ENCODE peak calls at places on chromosome 2, in five cellular contexts. One of them, this sample, is unnamed.

GRCh38 chr2:125169022-125169763 is 1144.1 kb downstream of the CNTNAP5 start:
- DNase-seq in NCI-H1092 treated with DMSO at 0.1 percent for 48 hours: no peak
- DNase-seq in activated effector memory CD4-positive, alpha-beta T cell treated with Interleukin-2 at 50 U/mL for 16 hours: no peak
- DNase-seq in sigmoid colon: no peak
- DNase-seq in NCI-H1436: no peak
- DNase-seq in this sample: no peak

GRCh38 chr2:143284087-143284675 is 155.0 kb downstream of the ARHGAP15 start:
- DNase-seq in NCI-H1092 treated with DMSO at 0.1 percent for 48 hours: no peak
- DNase-seq in activated effector memory CD4-positive, alpha-beta T cell treated with Interleukin-2 at 50 U/mL for 16 hours: no peak
- DNase-seq in sigmoid colon: no peak
- DNase-seq in NCI-H1436: peak
- DNase-seq in this sample: no peak

GRCh38 chr2:105712166-105712915 is 32.4 kb upstream of the NCK2 start:
- DNase-seq in NCI-H1092 treated with DMSO at 0.1 percent for 48 hours: no peak
- DNase-seq in activated effector memory CD4-positive, alpha-beta T cell treated with Interleukin-2 at 50 U/mL for 16 hours: no peak
- DNase-seq in sigmoid colon: no peak
- DNase-seq in NCI-H1436: no peak
- DNase-seq in this sample: no peak

GRCh38 chr2:202033317-202034248 is at the start of gene FZD7:
- DNase-seq in NCI-H1092 treated with DMSO at 0.1 percent for 48 hours: peak
- DNase-seq in activated effector memory CD4-positive, alpha-beta T cell treated with Interleukin-2 at 50 U/mL for 16 hours: peak
- DNase-seq in sigmoid colon: peak
- DNase-seq in NCI-H1436: peak
- DNase-seq in this sample: peak

GRCh38 chr2:128279786-128280701 is 38.6 kb downstream of the HS6ST1 start:
- DNase-seq in NCI-H1092 treated with DMSO at 0.1 percent for 48 hours: no peak
- DNase-seq in activated effector memory CD4-positive, alpha-beta T cell treated with Interleukin-2 at 50 U/mL for 16 hours: no peak
- DNase-seq in sigmoid colon: peak
- DNase-seq in NCI-H1436: no peak
- DNase-seq in this sample: peak

GRCh38 chr2:1736045-1736444 is 8.3 kb downstream of the PXDN start:
- DNase-seq in NCI-H1092 treated with DMSO at 0.1 percent for 48 hours: no peak
- DNase-seq in activated effector memory CD4-positive, alpha-beta T cell treated with Interleukin-2 at 50 U/mL for 16 hours: no peak
- DNase-seq in sigmoid colon: no peak
- DNase-seq in NCI-H1436: no peak
- DNase-seq in this sample: no peak

GRCh38 chr2:150234787-150235512 is 252.5 kb downstream of the RND3 start:
- DNase-seq in NCI-H1092 treated with DMSO at 0.1 percent for 48 hours: no peak
- DNase-seq in activated effector memory CD4-positive, alpha-beta T cell treated with Interleukin-2 at 50 U/mL for 16 hours: no peak
- DNase-seq in sigmoid colon: no peak
- DNase-seq in NCI-H1436: peak
- DNase-seq in this sample: no peak

GRCh38 chr2:54768772-54769428 is 45.4 kb downstream of the EML6 start:
- DNase-seq in NCI-H1092 treated with DMSO at 0.1 percent for 48 hours: no peak
- DNase-seq in activated effector memory CD4-positive, alpha-beta T cell treated with Interleukin-2 at 50 U/mL for 16 hours: no peak
- DNase-seq in sigmoid colon: no peak
- DNase-seq in NCI-H1436: no peak
- DNase-seq in this sample: no peak

GRCh38 chr2:15719566-15720313 is 128.1 kb downstream of the DDX1 start:
- DNase-seq in NCI-H1092 treated with DMSO at 0.1 percent for 48 hours: no peak
- DNase-seq in activated effector memory CD4-positive, alpha-beta T cell treated with Interleukin-2 at 50 U/mL for 16 hours: no peak
- DNase-seq in sigmoid colon: no peak
- DNase-seq in NCI-H1436: no peak
- DNase-seq in this sample: no peak

GRCh38 chr2:203804070-203804469 is 63.5 kb upstream of the CTLA4 start:
- DNase-seq in NCI-H1092 treated with DMSO at 0.1 percent for 48 hours: no peak
- DNase-seq in activated effector memory CD4-positive, alpha-beta T cell treated with Interleukin-2 at 50 U/mL for 16 hours: peak
- DNase-seq in sigmoid colon: no peak
- DNase-seq in NCI-H1436: no peak
- DNase-seq in this sample: no peak

GRCh38 chr2:217106650-217107014 is 246.8 kb upstream of the TNP1 start:
- DNase-seq in NCI-H1092 treated with DMSO at 0.1 percent for 48 hours: no peak
- DNase-seq in activated effector memory CD4-positive, alpha-beta T cell treated with Interleukin-2 at 50 U/mL for 16 hours: no peak
- DNase-seq in sigmoid colon: no peak
- DNase-seq in NCI-H1436: no peak
- DNase-seq in this sample: no peak

GRCh38 chr2:172339431-172340010 is 87.9 kb upstream of the ITGA6 start:
- DNase-seq in NCI-H1092 treated with DMSO at 0.1 percent for 48 hours: no peak
- DNase-seq in activated effector memory CD4-positive, alpha-beta T cell treated with Interleukin-2 at 50 U/mL for 16 hours: no peak
- DNase-seq in sigmoid colon: no peak
- DNase-seq in NCI-H1436: no peak
- DNase-seq in this sample: no peak

GRCh38 chr2:134072973-134073490 is 180.8 kb upstream of the MGAT5 start:
- DNase-seq in NCI-H1092 treated with DMSO at 0.1 percent for 48 hours: no peak
- DNase-seq in activated effector memory CD4-positive, alpha-beta T cell treated with Interleukin-2 at 50 U/mL for 16 hours: no peak
- DNase-seq in sigmoid colon: no peak
- DNase-seq in NCI-H1436: no peak
- DNase-seq in this sample: no peak

GRCh38 chr2:113755690-113756063 is 765 bp downstream of the SLC35F5 start:
- DNase-seq in NCI-H1092 treated with DMSO at 0.1 percent for 48 hours: peak
- DNase-seq in activated effector memory CD4-positive, alpha-beta T cell treated with Interleukin-2 at 50 U/mL for 16 hours: no peak
- DNase-seq in sigmoid colon: no peak
- DNase-seq in NCI-H1436: no peak
- DNase-seq in this sample: no peak

GRCh38 chr2:160345102-160345501 is 145.0 kb upstream of the ITGB6 start:
- DNase-seq in NCI-H1092 treated with DMSO at 0.1 percent for 48 hours: no peak
- DNase-seq in activated effector memory CD4-positive, alpha-beta T cell treated with Interleukin-2 at 50 U/mL for 16 hours: no peak
- DNase-seq in sigmoid colon: no peak
- DNase-seq in NCI-H1436: no peak
- DNase-seq in this sample: no peak

GRCh38 chr2:96409543-96410184 is 74.1 kb downstream of the NCAPH start:
- DNase-seq in NCI-H1092 treated with DMSO at 0.1 percent for 48 hours: peak
- DNase-seq in activated effector memory CD4-positive, alpha-beta T cell treated with Interleukin-2 at 50 U/mL for 16 hours: no peak
- DNase-seq in sigmoid colon: no peak
- DNase-seq in NCI-H1436: no peak
- DNase-seq in this sample: peak

GRCh38 chr2:16900405-16901025 is 234.9 kb upstream of the CYRIA start:
- DNase-seq in NCI-H1092 treated with DMSO at 0.1 percent for 48 hours: no peak
- DNase-seq in activated effector memory CD4-positive, alpha-beta T cell treated with Interleukin-2 at 50 U/mL for 16 hours: no peak
- DNase-seq in sigmoid colon: no peak
- DNase-seq in NCI-H1436: no peak
- DNase-seq in this sample: no peak

GRCh38 chr2:84613082-84613481 is 96.8 kb downstream of the DNAH6 start:
- DNase-seq in NCI-H1092 treated with DMSO at 0.1 percent for 48 hours: no peak
- DNase-seq in activated effector memory CD4-positive, alpha-beta T cell treated with Interleukin-2 at 50 U/mL for 16 hours: no peak
- DNase-seq in sigmoid colon: no peak
- DNase-seq in NCI-H1436: no peak
- DNase-seq in this sample: no peak

GRCh38 chr2:170264865-170265264 is 86.9 kb downstream of the MYO3B start:
- DNase-seq in NCI-H1092 treated with DMSO at 0.1 percent for 48 hours: no peak
- DNase-seq in activated effector memory CD4-positive, alpha-beta T cell treated with Interleukin-2 at 50 U/mL for 16 hours: no peak
- DNase-seq in sigmoid colon: no peak
- DNase-seq in NCI-H1436: no peak
- DNase-seq in this sample: no peak

GRCh38 chr2:61910603-61911002 is 5.1 kb downstream of the COMMD1 start:
- DNase-seq in NCI-H1092 treated with DMSO at 0.1 percent for 48 hours: no peak
- DNase-seq in activated effector memory CD4-positive, alpha-beta T cell treated with Interleukin-2 at 50 U/mL for 16 hours: no peak
- DNase-seq in sigmoid colon: no peak
- DNase-seq in NCI-H1436: no peak
- DNase-seq in this sample: no peak

GRCh38 chr2:41112228-41112627 is 660.3 kb upstream of the SLC8A1 start:
- DNase-seq in NCI-H1092 treated with DMSO at 0.1 percent for 48 hours: no peak
- DNase-seq in activated effector memory CD4-positive, alpha-beta T cell treated with Interleukin-2 at 50 U/mL for 16 hours: no peak
- DNase-seq in sigmoid colon: no peak
- DNase-seq in NCI-H1436: no peak
- DNase-seq in this sample: no peak

GRCh38 chr2:74503506-74504475 is 3.7 kb downstream of the PCGF1 start:
- DNase-seq in NCI-H1092 treated with DMSO at 0.1 percent for 48 hours: no peak
- DNase-seq in activated effector memory CD4-positive, alpha-beta T cell treated with Interleukin-2 at 50 U/mL for 16 hours: no peak
- DNase-seq in sigmoid colon: no peak
- DNase-seq in NCI-H1436: no peak
- DNase-seq in this sample: peak

GRCh38 chr2:239193925-239194687 is 206.7 kb downstream of the HDAC4 start:
- DNase-seq in NCI-H1092 treated with DMSO at 0.1 percent for 48 hours: no peak
- DNase-seq in activated effector memory CD4-positive, alpha-beta T cell treated with Interleukin-2 at 50 U/mL for 16 hours: no peak
- DNase-seq in sigmoid colon: peak
- DNase-seq in NCI-H1436: no peak
- DNase-seq in this sample: no peak

GRCh38 chr2:25491003-25491696 is 149.4 kb upstream of the DNMT3A start:
- DNase-seq in NCI-H1092 treated with DMSO at 0.1 percent for 48 hours: no peak
- DNase-seq in activated effector memory CD4-positive, alpha-beta T cell treated with Interleukin-2 at 50 U/mL for 16 hours: no peak
- DNase-seq in sigmoid colon: no peak
- DNase-seq in NCI-H1436: no peak
- DNase-seq in this sample: no peak

GRCh38 chr2:13572466-13572865 is 855.7 kb downstream of the TRIB2 start:
- DNase-seq in NCI-H1092 treated with DMSO at 0.1 percent for 48 hours: no peak
- DNase-seq in activated effector memory CD4-positive, alpha-beta T cell treated with Interleukin-2 at 50 U/mL for 16 hours: no peak
- DNase-seq in sigmoid colon: no peak
- DNase-seq in NCI-H1436: no peak
- DNase-seq in this sample: no peak

GRCh38 chr2:185128331-185128730 is 530.0 kb downstream of the ZNF804A start:
- DNase-seq in NCI-H1092 treated with DMSO at 0.1 percent for 48 hours: no peak
- DNase-seq in activated effector memory CD4-positive, alpha-beta T cell treated with Interleukin-2 at 50 U/mL for 16 hours: no peak
- DNase-seq in sigmoid colon: no peak
- DNase-seq in NCI-H1436: no peak
- DNase-seq in this sample: no peak

GRCh38 chr2:188884552-188884951 is 89.6 kb upstream of the COL3A1 start:
- DNase-seq in NCI-H1092 treated with DMSO at 0.1 percent for 48 hours: no peak
- DNase-seq in activated effector memory CD4-positive, alpha-beta T cell treated with Interleukin-2 at 50 U/mL for 16 hours: no peak
- DNase-seq in sigmoid colon: no peak
- DNase-seq in NCI-H1436: no peak
- DNase-seq in this sample: no peak

GRCh38 chr2:42268528-42269151 is 92.4 kb downstream of the COX7A2L start:
- DNase-seq in NCI-H1092 treated with DMSO at 0.1 percent for 48 hours: no peak
- DNase-seq in activated effector memory CD4-positive, alpha-beta T cell treated with Interleukin-2 at 50 U/mL for 16 hours: no peak
- DNase-seq in sigmoid colon: no peak
- DNase-seq in NCI-H1436: no peak
- DNase-seq in this sample: no peak

GRCh38 chr2:28415010-28415409 is 22.4 kb downstream of the FOSL2 start:
- DNase-seq in NCI-H1092 treated with DMSO at 0.1 percent for 48 hours: no peak
- DNase-seq in activated effector memory CD4-positive, alpha-beta T cell treated with Interleukin-2 at 50 U/mL for 16 hours: no peak
- DNase-seq in sigmoid colon: peak
- DNase-seq in NCI-H1436: no peak
- DNase-seq in this sample: no peak

GRCh38 chr2:223725494-223725893 is 111.9 kb downstream of the AP1S3 start:
- DNase-seq in NCI-H1092 treated with DMSO at 0.1 percent for 48 hours: no peak
- DNase-seq in activated effector memory CD4-positive, alpha-beta T cell treated with Interleukin-2 at 50 U/mL for 16 hours: no peak
- DNase-seq in sigmoid colon: peak
- DNase-seq in NCI-H1436: no peak
- DNase-seq in this sample: peak

GRCh38 chr2:36589230-36589630 is 8.7 kb downstream of the FEZ2 start:
- DNase-seq in NCI-H1092 treated with DMSO at 0.1 percent for 48 hours: no peak
- DNase-seq in activated effector memory CD4-positive, alpha-beta T cell treated with Interleukin-2 at 50 U/mL for 16 hours: no peak
- DNase-seq in sigmoid colon: no peak
- DNase-seq in NCI-H1436: no peak
- DNase-seq in this sample: no peak

This sample was measured in spleen.